ENCODE peak calls at places on chromosomes 13 and 19, in four cellular contexts. D is stimulated activated CD4-positive, alpha-beta T cell treated with anti-CD3 and anti-CD28 coated beads, Interleukin-15, amount 100 ng/mL, for 1 hour; I is endothelial cell; J is CD8-positive, alpha-beta T cell. X is an unnamed sample.

GRCh38 chr13:39232999-39233398 is 194.7 kb downstream of the NHLRC3 start:
- DNase-seq in J (no peak), D (no peak), I (no peak), X (no peak)

GRCh38 chr13:106568225-106569003 is 477 bp upstream of the ARGLU1 start:
- DNase-seq in I (no peak), D (no peak), J (no peak), X (no peak)

GRCh38 chr19:18795540-18795939 is 4.4 kb upstream of the COMP start:
- DNase-seq in I (no peak), D (no peak), J (no peak), X (peak)

GRCh38 chr19:31220540-31220939 is 128.7 kb downstream of the TSHZ3 start:
- DNase-seq in J (no peak), I (peak), D (no peak), X (peak)

GRCh38 chr13:96781141-96781540 is 213.1 kb downstream of the OXGR1 start:
- DNase-seq in J (no peak), D (no peak), I (no peak), X (no peak)

GRCh38 chr13:78241278-78241919 is 322.8 kb upstream of the EDNRB start:
- DNase-seq in D (no peak), I (peak), J (no peak), X (peak)

GRCh38 chr13:24997367-24997967 is 98.5 kb upstream of the PABPC3 start:
- DNase-seq in I (peak), J (no peak), D (no peak), X (peak)

GRCh38 chr13:29538625-29538976 is 56.9 kb downstream of the SLC7A1 start:
- DNase-seq in I (no peak), J (no peak), D (no peak), X (no peak)

GRCh38 chr13:35648109-35648508 is 171.6 kb upstream of the MAB21L1 start:
- DNase-seq in D (no peak), I (no peak), J (no peak), X (no peak)

GRCh38 chr13:70183041-70183440 is 74.8 kb upstream of the KLHL1 start:
- DNase-seq in J (no peak), I (no peak), D (no peak), X (no peak)

GRCh38 chr13:36552334-36552733 is 120.0 kb downstream of the CCNA1 start:
- DNase-seq in D (no peak), J (no peak), I (no peak), X (no peak)

GRCh38 chr13:109784590-109785140 is 1.7 kb downstream of the IRS2 start:
- DNase-seq in I (peak), D (peak), J (peak), X (peak)

GRCh38 chr19:46967578-46968018 is 52.0 kb upstream of the NPAS1 start:
- DNase-seq in J (peak), I (no peak), D (no peak), X (no peak)

GRCh38 chr13:81017525-81018152 is 676.7 kb upstream of the SPRY2 start:
- DNase-seq in D (no peak), I (no peak), J (no peak), X (peak)

GRCh38 chr13:77833331-77833863 is 85.2 kb downstream of the EDNRB start:
- DNase-seq in I (no peak), J (no peak), D (no peak), X (peak)

GRCh38 chr19:10419646-10420443 is 493 bp upstream of the PDE4A start:
- DNase-seq in J (no peak), D (no peak), I (peak), X (peak)

GRCh38 chr19:19528721-19529490 is at the start of gene YJEFN3:
- DNase-seq in I (no peak), D (no peak), J (no peak), X (peak)

X was measured in neural progenitor cell.